ENCODE peak calls at places on chromosomes 4 and X, in nine cellular contexts. One of them, this sample, is unnamed.

GRCh38 chr4:183345261-183345660 is 23.0 kb upstream of the CLDN24 start:
- DNase-seq in coronary artery: peak; percentile 53
- DNase-seq in HepG2: no peak
- DNase-seq in pancreas: no peak
- DNase-seq in GM23338: no peak
- DNase-seq in IMR-90: no peak
- DNase-seq in lung: no peak
- DNase-seq in endodermal cell: no peak
- DNase-seq in gastrocnemius medialis: no peak
- DNase-seq in this sample: no peak

GRCh38 chr4:141462361-141462760 is 174.0 kb upstream of the IL15 start:
- DNase-seq in coronary artery: no peak
- DNase-seq in HepG2: no peak
- DNase-seq in pancreas: no peak
- DNase-seq in GM23338: no peak
- DNase-seq in IMR-90: peak; percentile 21
- DNase-seq in lung: no peak
- DNase-seq in endodermal cell: no peak
- DNase-seq in gastrocnemius medialis: no peak
- DNase-seq in this sample: no peak

GRCh38 chr4:118032691-118033090 is 1.6 kb upstream of the NDST3 start:
- DNase-seq in coronary artery: no peak
- DNase-seq in HepG2: no peak
- DNase-seq in pancreas: no peak
- DNase-seq in GM23338: peak; percentile 30
- DNase-seq in IMR-90: peak; percentile 20
- DNase-seq in lung: no peak
- DNase-seq in endodermal cell: peak; percentile 64
- DNase-seq in gastrocnemius medialis: no peak
- DNase-seq in this sample: no peak

GRCh38 chrX:113399501-113400192 is 559.0 kb upstream of the AMOT start:
- DNase-seq in coronary artery: no peak
- DNase-seq in HepG2: peak; percentile 35
- DNase-seq in pancreas: no peak
- DNase-seq in GM23338: no peak
- DNase-seq in IMR-90: no peak
- DNase-seq in lung: no peak
- DNase-seq in endodermal cell: no peak
- DNase-seq in gastrocnemius medialis: no peak
- DNase-seq in this sample: no peak

GRCh38 chr4:109026588-109026987 is 263.7 kb upstream of the ETNPPL start:
- DNase-seq in coronary artery: no peak
- DNase-seq in HepG2: no peak
- DNase-seq in pancreas: no peak
- DNase-seq in GM23338: no peak
- DNase-seq in IMR-90: peak; percentile 71
- DNase-seq in lung: no peak
- DNase-seq in endodermal cell: no peak
- DNase-seq in gastrocnemius medialis: no peak
- DNase-seq in this sample: no peak

GRCh38 chr4:48909697-48910096 is 3.1 kb upstream of the OCIAD2 start:
- DNase-seq in coronary artery: no peak
- DNase-seq in HepG2: no peak
- DNase-seq in pancreas: no peak
- DNase-seq in GM23338: no peak
- DNase-seq in IMR-90: peak; percentile 99
- DNase-seq in lung: peak; percentile 46
- DNase-seq in endodermal cell: peak; percentile 76
- DNase-seq in gastrocnemius medialis: no peak
- DNase-seq in this sample: peak; percentile 22

GRCh38 chr4:17781072-17781830 is at the start of gene FAM184B:
- DNase-seq in coronary artery: no peak
- DNase-seq in HepG2: no peak
- DNase-seq in pancreas: no peak
- DNase-seq in GM23338: peak; percentile 62
- DNase-seq in IMR-90: no peak
- DNase-seq in lung: no peak
- DNase-seq in endodermal cell: peak; percentile 75
- DNase-seq in gastrocnemius medialis: no peak
- DNase-seq in this sample: no peak

GRCh38 chr4:95092762-95093161 is 335.0 kb downstream of the BMPR1B start:
- DNase-seq in coronary artery: no peak
- DNase-seq in HepG2: no peak
- DNase-seq in pancreas: no peak
- DNase-seq in GM23338: no peak
- DNase-seq in IMR-90: no peak
- DNase-seq in lung: no peak
- DNase-seq in endodermal cell: no peak
- DNase-seq in gastrocnemius medialis: no peak
- DNase-seq in this sample: no peak

GRCh38 chr4:182854466-182854865 is 62.7 kb downstream of the DCTD start:
- DNase-seq in coronary artery: no peak
- DNase-seq in HepG2: no peak
- DNase-seq in pancreas: no peak
- DNase-seq in GM23338: no peak
- DNase-seq in IMR-90: no peak
- DNase-seq in lung: no peak
- DNase-seq in endodermal cell: no peak
- DNase-seq in gastrocnemius medialis: no peak
- DNase-seq in this sample: no peak

GRCh38 chr4:46927201-46927600 is 18.2 kb upstream of the COX7B2 start:
- DNase-seq in coronary artery: no peak
- DNase-seq in HepG2: no peak
- DNase-seq in pancreas: no peak
- DNase-seq in GM23338: no peak
- DNase-seq in IMR-90: peak; percentile 25
- DNase-seq in lung: no peak
- DNase-seq in endodermal cell: no peak
- DNase-seq in gastrocnemius medialis: no peak
- DNase-seq in this sample: no peak

GRCh38 chr4:145829629-145830395 is 108.8 kb downstream of the ZNF827 start:
- DNase-seq in coronary artery: no peak
- DNase-seq in HepG2: no peak
- DNase-seq in pancreas: no peak
- DNase-seq in GM23338: no peak
- DNase-seq in IMR-90: no peak
- DNase-seq in lung: no peak
- DNase-seq in endodermal cell: no peak
- DNase-seq in gastrocnemius medialis: no peak
- DNase-seq in this sample: no peak

GRCh38 chr4:151420408-151420807 is 11.4 kb downstream of the FHIP1A start:
- DNase-seq in coronary artery: no peak
- DNase-seq in HepG2: no peak
- DNase-seq in pancreas: no peak
- DNase-seq in GM23338: no peak
- DNase-seq in IMR-90: no peak
- DNase-seq in lung: no peak
- DNase-seq in endodermal cell: no peak
- DNase-seq in gastrocnemius medialis: no peak
- DNase-seq in this sample: no peak

GRCh38 chr4:151418856-151419255 is 9.9 kb downstream of the FHIP1A start:
- DNase-seq in coronary artery: no peak
- DNase-seq in HepG2: no peak
- DNase-seq in pancreas: no peak
- DNase-seq in GM23338: no peak
- DNase-seq in IMR-90: no peak
- DNase-seq in lung: no peak
- DNase-seq in endodermal cell: no peak
- DNase-seq in gastrocnemius medialis: no peak
- DNase-seq in this sample: no peak

GRCh38 chr4:151417164-151417571 is 8.2 kb downstream of the FHIP1A start:
- DNase-seq in coronary artery: no peak
- DNase-seq in HepG2: peak; percentile 46
- DNase-seq in pancreas: no peak
- DNase-seq in GM23338: peak; percentile 67
- DNase-seq in IMR-90: no peak
- DNase-seq in lung: no peak
- DNase-seq in endodermal cell: no peak
- DNase-seq in gastrocnemius medialis: no peak
- DNase-seq in this sample: no peak

GRCh38 chr4:151417766-151418376 is 8.9 kb downstream of the FHIP1A start:
- DNase-seq in coronary artery: no peak
- DNase-seq in HepG2: no peak
- DNase-seq in pancreas: no peak
- DNase-seq in GM23338: no peak
- DNase-seq in IMR-90: no peak
- DNase-seq in lung: no peak
- DNase-seq in endodermal cell: no peak
- DNase-seq in gastrocnemius medialis: no peak
- DNase-seq in this sample: no peak

GRCh38 chr4:151418385-151418784 is 9.4 kb downstream of the FHIP1A start:
- DNase-seq in coronary artery: no peak
- DNase-seq in HepG2: peak; percentile 75
- DNase-seq in pancreas: no peak
- DNase-seq in GM23338: no peak
- DNase-seq in IMR-90: peak; percentile 84
- DNase-seq in lung: no peak
- DNase-seq in endodermal cell: no peak
- DNase-seq in gastrocnemius medialis: no peak
- DNase-seq in this sample: no peak
- H3K27ac ChIP-seq in coronary artery: no peak overlapping the region
- H3K27ac ChIP-seq in HepG2: peak overlapping the region; percentile 34
- H3K27ac ChIP-seq in pancreas: no peak overlapping the region
- H3K27ac ChIP-seq in GM23338: no peak overlapping the region
- H3K27ac ChIP-seq in IMR-90: no peak overlapping the region
- H3K27ac ChIP-seq in lung: no peak overlapping the region
- H3K27ac ChIP-seq in endodermal cell: no peak overlapping the region
- H3K27ac ChIP-seq in gastrocnemius medialis: peak overlapping the region; percentile 70
- H3K27ac ChIP-seq in this sample: peak overlapping the region; percentile 43

GRCh38 chr4:122827258-122827887 is 742 bp downstream of the FGF2 start:
- DNase-seq in coronary artery: peak; percentile 81
- DNase-seq in HepG2: no peak
- DNase-seq in pancreas: peak; percentile 30
- DNase-seq in GM23338: peak; percentile 45
- DNase-seq in IMR-90: peak; percentile 25
- DNase-seq in lung: no peak
- DNase-seq in endodermal cell: peak; percentile 73
- DNase-seq in gastrocnemius medialis: no peak
- DNase-seq in this sample: peak; percentile 49

GRCh38 chr4:122826596-122827257 is at the start of gene FGF2:
- DNase-seq in coronary artery: peak; percentile 85
- DNase-seq in HepG2: no peak
- DNase-seq in pancreas: peak; percentile 27
- DNase-seq in GM23338: peak; percentile 84
- DNase-seq in IMR-90: peak; percentile 60
- DNase-seq in lung: peak; percentile 39
- DNase-seq in endodermal cell: peak; percentile 84
- DNase-seq in gastrocnemius medialis: peak; percentile 30
- DNase-seq in this sample: peak; percentile 34

GRCh38 chr4:122826000-122826595 is 533 bp upstream of the FGF2 start:
- DNase-seq in coronary artery: no peak
- DNase-seq in HepG2: no peak
- DNase-seq in pancreas: no peak
- DNase-seq in GM23338: peak; percentile 45
- DNase-seq in IMR-90: peak; percentile 49
- DNase-seq in lung: no peak
- DNase-seq in endodermal cell: no peak
- DNase-seq in gastrocnemius medialis: no peak
- DNase-seq in this sample: no peak

GRCh38 chr4:122830392-122831095 is 3.9 kb downstream of the FGF2 start:
- DNase-seq in coronary artery: no peak
- DNase-seq in HepG2: no peak
- DNase-seq in pancreas: no peak
- DNase-seq in GM23338: no peak
- DNase-seq in IMR-90: no peak
- DNase-seq in lung: no peak
- DNase-seq in endodermal cell: no peak
- DNase-seq in gastrocnemius medialis: no peak
- DNase-seq in this sample: no peak

DNA sequence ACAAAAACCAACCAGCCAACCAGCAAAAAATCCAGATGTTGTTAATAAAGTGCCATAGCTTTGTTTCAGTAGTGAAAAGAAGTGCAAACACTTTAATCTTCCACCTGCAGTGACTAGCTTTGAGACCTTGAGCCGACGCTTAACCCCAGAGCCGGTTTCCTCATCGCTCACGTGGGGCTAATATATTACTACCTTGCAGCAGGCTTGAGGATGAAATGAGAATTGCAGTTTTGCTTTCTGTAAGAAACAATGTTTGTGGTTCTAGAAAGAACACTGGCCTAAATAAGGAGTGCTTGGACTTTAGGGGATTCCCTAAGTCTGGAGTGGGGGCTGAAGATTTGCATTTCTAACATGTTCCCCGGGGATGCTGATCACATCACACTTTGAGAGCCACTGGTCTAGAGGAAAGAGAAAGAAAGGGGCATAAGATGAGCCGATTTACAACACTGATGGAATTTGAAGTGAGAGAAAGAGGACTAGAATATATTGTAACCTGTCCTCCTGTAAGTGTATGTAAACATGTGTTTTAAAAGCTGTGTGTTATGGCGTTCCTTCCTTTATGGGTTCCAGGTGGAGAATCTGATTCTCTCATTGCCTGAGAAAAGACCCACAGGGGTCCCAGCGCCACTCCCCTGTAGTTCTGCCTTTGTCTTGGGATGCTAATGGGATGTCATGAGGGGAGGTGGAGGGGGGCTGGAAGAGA is 1.4 kb downstream of the FGF2 start:
- DNase-seq in coronary artery: no peak
- DNase-seq in HepG2: peak; percentile 11
- DNase-seq in pancreas: no peak
- DNase-seq in GM23338: peak; percentile 95
- DNase-seq in IMR-90: peak; percentile 77
- DNase-seq in lung: no peak
- DNase-seq in endodermal cell: peak; percentile 89
- DNase-seq in gastrocnemius medialis: no peak
- DNase-seq in this sample: peak; percentile 37
- H3K4me3 ChIP-seq in coronary artery: peak overlapping the region; percentile 93
- H3K4me3 ChIP-seq in HepG2: no peak overlapping the region
- H3K4me3 ChIP-seq in pancreas: peak overlapping the region; percentile 61
- H3K4me3 ChIP-seq in GM23338: peak overlapping the region; percentile 68
- H3K4me3 ChIP-seq in IMR-90: peak overlapping the region; percentile 99
- H3K4me3 ChIP-seq in lung: no peak overlapping the region
- H3K4me3 ChIP-seq in endodermal cell: peak overlapping the region; percentile 83
- H3K4me3 ChIP-seq in gastrocnemius medialis: peak overlapping the region; percentile 78
- H3K4me3 ChIP-seq in this sample: peak overlapping the region; percentile 81

GRCh38 chrX:50067435-50068292 is 133.1 kb downstream of the AKAP4 start:
- DNase-seq in coronary artery: no peak
- DNase-seq in HepG2: peak; percentile 66
- DNase-seq in pancreas: no peak
- DNase-seq in GM23338: peak; percentile 79
- DNase-seq in IMR-90: peak; percentile 47
- DNase-seq in lung: peak; percentile 44
- DNase-seq in endodermal cell: peak; percentile 76
- DNase-seq in gastrocnemius medialis: no peak
- DNase-seq in this sample: peak; percentile 46
- H3K27ac ChIP-seq in coronary artery: no peak overlapping the region
- H3K27ac ChIP-seq in HepG2: peak overlapping the region; percentile 83
- H3K27ac ChIP-seq in pancreas: no peak overlapping the region
- H3K27ac ChIP-seq in GM23338: peak overlapping the region; percentile 82
- H3K27ac ChIP-seq in IMR-90: no peak overlapping the region
- H3K27ac ChIP-seq in lung: no peak overlapping the region
- H3K27ac ChIP-seq in endodermal cell: peak overlapping the region; percentile 97
- H3K27ac ChIP-seq in gastrocnemius medialis: no peak overlapping the region
- H3K27ac ChIP-seq in this sample: no peak overlapping the region

GRCh38 chr4:88828846-88829245 is 131.2 kb upstream of the NAP1L5 start:
- DNase-seq in coronary artery: no peak
- DNase-seq in HepG2: no peak
- DNase-seq in pancreas: no peak
- DNase-seq in GM23338: no peak
- DNase-seq in IMR-90: peak; percentile 7
- DNase-seq in lung: no peak
- DNase-seq in endodermal cell: no peak
- DNase-seq in gastrocnemius medialis: no peak
- DNase-seq in this sample: no peak
- H3K4me3 ChIP-seq in coronary artery: no peak overlapping the region
- H3K4me3 ChIP-seq in HepG2: no peak overlapping the region
- H3K4me3 ChIP-seq in pancreas: no peak overlapping the region
- H3K4me3 ChIP-seq in GM23338: no peak overlapping the region
- H3K4me3 ChIP-seq in IMR-90: no peak overlapping the region
- H3K4me3 ChIP-seq in lung: no peak overlapping the region
- H3K4me3 ChIP-seq in endodermal cell: no peak overlapping the region
- H3K4me3 ChIP-seq in gastrocnemius medialis: no peak overlapping the region
- H3K4me3 ChIP-seq in this sample: no peak overlapping the region

GRCh38 chrX:53071604-53072417 is 10.4 kb upstream of the TSPYL2 start:
- DNase-seq in coronary artery: peak; percentile 87
- DNase-seq in HepG2: peak; percentile 57
- DNase-seq in pancreas: peak; percentile 78
- DNase-seq in GM23338: peak; percentile 77
- DNase-seq in IMR-90: peak; percentile 56
- DNase-seq in lung: peak; percentile 66
- DNase-seq in endodermal cell: peak; percentile 79
- DNase-seq in gastrocnemius medialis: peak; percentile 74
- DNase-seq in this sample: peak; percentile 77
- H3K27ac ChIP-seq in coronary artery: peak overlapping the region; percentile 68
- H3K27ac ChIP-seq in HepG2: no peak overlapping the region
- H3K27ac ChIP-seq in pancreas: no peak overlapping the region
- H3K27ac ChIP-seq in GM23338: no peak overlapping the region
- H3K27ac ChIP-seq in IMR-90: no peak overlapping the region
- H3K27ac ChIP-seq in lung: no peak overlapping the region
- H3K27ac ChIP-seq in endodermal cell: no peak overlapping the region
- H3K27ac ChIP-seq in gastrocnemius medialis: peak overlapping the region; percentile 83
- H3K27ac ChIP-seq in this sample: peak overlapping the region; percentile 81